ENCODE peak calls at places on chromosomes 6 and 20, in five cellular contexts. One of them, this sample, is unnamed.

GRCh38 chr20:19272976-19273654 is 60.7 kb downstream of the SLC24A3 start:
- DNase-seq in lower lobe of right lung: no peak
- DNase-seq in fibroblast of lung: no peak
- DNase-seq in neuronal stem cell: no peak
- DNase-seq in heart left ventricle: no peak
- DNase-seq in this sample: no peak

GRCh38 chr6:90605749-90606344 is 19.0 kb upstream of the MAP3K7 start:
- DNase-seq in lower lobe of right lung: no peak
- DNase-seq in fibroblast of lung: no peak
- DNase-seq in neuronal stem cell: no peak
- DNase-seq in heart left ventricle: no peak
- DNase-seq in this sample: no peak

GRCh38 chr20:62030834-62031434 is 34.7 kb downstream of the TAF4 start:
- DNase-seq in lower lobe of right lung: no peak
- DNase-seq in fibroblast of lung: no peak
- DNase-seq in neuronal stem cell: no peak
- DNase-seq in heart left ventricle: no peak
- DNase-seq in this sample: peak; percentile 75

GRCh38 chr6:37230104-37230503 is 27.5 kb upstream of the TBC1D22B start:
- DNase-seq in lower lobe of right lung: no peak
- DNase-seq in fibroblast of lung: no peak
- DNase-seq in neuronal stem cell: no peak
- DNase-seq in heart left ventricle: no peak
- DNase-seq in this sample: no peak

GRCh38 chr6:28589234-28589951 is 63.7 kb downstream of the GPX5 start:
- DNase-seq in lower lobe of right lung: no peak
- DNase-seq in fibroblast of lung: peak; percentile 91
- DNase-seq in neuronal stem cell: peak; percentile 67
- DNase-seq in heart left ventricle: no peak
- DNase-seq in this sample: peak; percentile 77

GRCh38 chr6:44115866-44116265 is 11.4 kb downstream of the MRPL14 start:
- DNase-seq in lower lobe of right lung: no peak
- DNase-seq in fibroblast of lung: no peak
- DNase-seq in neuronal stem cell: no peak
- DNase-seq in heart left ventricle: no peak
- DNase-seq in this sample: peak; percentile 84

GRCh38 chr20:56974499-56975250 is 291.8 kb downstream of the BMP7 start:
- DNase-seq in lower lobe of right lung: no peak
- DNase-seq in fibroblast of lung: peak; percentile 45
- DNase-seq in neuronal stem cell: peak; percentile 81
- DNase-seq in heart left ventricle: no peak
- DNase-seq in this sample: peak; percentile 74

GRCh38 chr6:107894821-107895396 is 63.1 kb downstream of the SEC63 start:
- DNase-seq in lower lobe of right lung: no peak
- DNase-seq in fibroblast of lung: peak; percentile 42
- DNase-seq in neuronal stem cell: no peak
- DNase-seq in heart left ventricle: no peak
- DNase-seq in this sample: no peak

GRCh38 chr6:31663961-31664789 is 622 bp downstream of the GPANK1 start:
- DNase-seq in lower lobe of right lung: no peak
- DNase-seq in fibroblast of lung: peak; percentile 75
- DNase-seq in neuronal stem cell: no peak
- DNase-seq in heart left ventricle: no peak
- DNase-seq in this sample: no peak

GRCh38 chr20:59955131-59955796 is 3.0 kb upstream of the CDH26 start:
- DNase-seq in lower lobe of right lung: no peak
- DNase-seq in fibroblast of lung: peak; percentile 14
- DNase-seq in neuronal stem cell: no peak
- DNase-seq in heart left ventricle: no peak
- DNase-seq in this sample: no peak

GRCh38 chr20:62019881-62020492 is 45.7 kb downstream of the TAF4 start:
- DNase-seq in lower lobe of right lung: peak; percentile 30
- DNase-seq in fibroblast of lung: no peak
- DNase-seq in neuronal stem cell: no peak
- DNase-seq in heart left ventricle: peak; percentile 52
- DNase-seq in this sample: peak; percentile 84

GRCh38 chr20:62716198-62716940 is 7.7 kb downstream of the NTSR1 start:
- DNase-seq in lower lobe of right lung: no peak
- DNase-seq in fibroblast of lung: no peak
- DNase-seq in neuronal stem cell: no peak
- DNase-seq in heart left ventricle: no peak
- DNase-seq in this sample: no peak

GRCh38 chr6:27891300-27891913 is 20.8 kb downstream of the OR2B2 start:
- DNase-seq in lower lobe of right lung: no peak
- DNase-seq in fibroblast of lung: no peak
- DNase-seq in neuronal stem cell: peak; percentile 11
- DNase-seq in heart left ventricle: no peak
- DNase-seq in this sample: no peak

GRCh38 chr20:47785900-47786762 is 850 bp upstream of the SULF2 start:
- DNase-seq in lower lobe of right lung: no peak
- DNase-seq in fibroblast of lung: peak; percentile 81
- DNase-seq in neuronal stem cell: peak; percentile 83
- DNase-seq in heart left ventricle: peak; percentile 77
- DNase-seq in this sample: no peak

GRCh38 chr6:127190552-127190951 is 72.1 kb downstream of the RSPO3 start:
- DNase-seq in lower lobe of right lung: no peak
- DNase-seq in fibroblast of lung: peak; percentile 78
- DNase-seq in neuronal stem cell: no peak
- DNase-seq in heart left ventricle: no peak
- DNase-seq in this sample: no peak

GRCh38 chr6:40419377-40419776 is 167.8 kb downstream of the LRFN2 start:
- DNase-seq in lower lobe of right lung: peak; percentile 6
- DNase-seq in fibroblast of lung: no peak
- DNase-seq in neuronal stem cell: no peak
- DNase-seq in heart left ventricle: no peak
- DNase-seq in this sample: peak; percentile 22

GRCh38 chr20:15163632-15164031 is 826.2 kb upstream of the FLRT3 start:
- DNase-seq in lower lobe of right lung: no peak
- DNase-seq in fibroblast of lung: no peak
- DNase-seq in neuronal stem cell: no peak
- DNase-seq in heart left ventricle: no peak
- DNase-seq in this sample: no peak

GRCh38 chr20:50548396-50548795 is 38.2 kb downstream of the PTPN1 start:
- DNase-seq in lower lobe of right lung: peak; percentile 59
- DNase-seq in fibroblast of lung: no peak
- DNase-seq in neuronal stem cell: no peak
- DNase-seq in heart left ventricle: no peak
- DNase-seq in this sample: no peak

GRCh38 chr6:117616971-117617765 is 14.9 kb upstream of the GOPC start:
- DNase-seq in lower lobe of right lung: no peak
- DNase-seq in fibroblast of lung: no peak
- DNase-seq in neuronal stem cell: no peak
- DNase-seq in heart left ventricle: no peak
- DNase-seq in this sample: no peak

GRCh38 chr20:50996901-50997830 is 25.7 kb downstream of the KCNG1 start:
- DNase-seq in lower lobe of right lung: no peak
- DNase-seq in fibroblast of lung: peak; percentile 31
- DNase-seq in neuronal stem cell: no peak
- DNase-seq in heart left ventricle: no peak
- DNase-seq in this sample: no peak

GRCh38 chr6:94341173-94341572 is 921.8 kb upstream of the EPHA7 start:
- DNase-seq in lower lobe of right lung: no peak
- DNase-seq in fibroblast of lung: no peak
- DNase-seq in neuronal stem cell: no peak
- DNase-seq in heart left ventricle: no peak
- DNase-seq in this sample: no peak

GRCh38 chr20:8361008-8361652 is 229.1 kb downstream of the PLCB1 start:
- DNase-seq in lower lobe of right lung: no peak
- DNase-seq in fibroblast of lung: peak; percentile 24
- DNase-seq in neuronal stem cell: no peak
- DNase-seq in heart left ventricle: no peak
- DNase-seq in this sample: no peak

GRCh38 chr6:112160745-112161144 is 73.4 kb downstream of the FAM229B start:
- DNase-seq in lower lobe of right lung: no peak
- DNase-seq in fibroblast of lung: no peak
- DNase-seq in neuronal stem cell: no peak
- DNase-seq in heart left ventricle: no peak
- DNase-seq in this sample: no peak

GRCh38 chr6:109722564-109723254 is 31.6 kb downstream of the FIG4 start:
- DNase-seq in lower lobe of right lung: no peak
- DNase-seq in fibroblast of lung: no peak
- DNase-seq in neuronal stem cell: no peak
- DNase-seq in heart left ventricle: no peak
- DNase-seq in this sample: no peak

GRCh38 chr20:61789329-61789728 is 276.4 kb downstream of the TAF4 start:
- DNase-seq in lower lobe of right lung: peak; percentile 15
- DNase-seq in fibroblast of lung: no peak
- DNase-seq in neuronal stem cell: no peak
- DNase-seq in heart left ventricle: no peak
- DNase-seq in this sample: peak; percentile 98

GRCh38 chr20:12023169-12023795 is 105.6 kb downstream of the BTBD3 start:
- DNase-seq in lower lobe of right lung: no peak
- DNase-seq in fibroblast of lung: no peak
- DNase-seq in neuronal stem cell: no peak
- DNase-seq in heart left ventricle: no peak
- DNase-seq in this sample: no peak

GRCh38 chr20:46963758-46964181 is 69.1 kb downstream of the EYA2 start:
- DNase-seq in lower lobe of right lung: no peak
- DNase-seq in fibroblast of lung: no peak
- DNase-seq in neuronal stem cell: no peak
- DNase-seq in heart left ventricle: no peak
- DNase-seq in this sample: no peak

GRCh38 chr6:36029464-36029863 is 1.9 kb downstream of the MAPK14 start:
- DNase-seq in lower lobe of right lung: no peak
- DNase-seq in fibroblast of lung: peak; percentile 91
- DNase-seq in neuronal stem cell: no peak
- DNase-seq in heart left ventricle: no peak
- DNase-seq in this sample: no peak

GRCh38 chr6:157244780-157245179 is 78.5 kb downstream of the TMEM242 start:
- DNase-seq in lower lobe of right lung: no peak
- DNase-seq in fibroblast of lung: no peak
- DNase-seq in neuronal stem cell: no peak
- DNase-seq in heart left ventricle: no peak
- DNase-seq in this sample: no peak

GRCh38 chr6:146620655-146621054 is 21.9 kb downstream of the ADGB start:
- DNase-seq in lower lobe of right lung: no peak
- DNase-seq in fibroblast of lung: no peak
- DNase-seq in neuronal stem cell: no peak
- DNase-seq in heart left ventricle: no peak
- DNase-seq in this sample: no peak

GRCh38 chr6:50936277-50936681 is 117.6 kb downstream of the TFAP2B start:
- DNase-seq in lower lobe of right lung: no peak
- DNase-seq in fibroblast of lung: no peak
- DNase-seq in neuronal stem cell: no peak
- DNase-seq in heart left ventricle: no peak
- DNase-seq in this sample: no peak

GRCh38 chr6:34745277-34746103 is 11.8 kb upstream of the SNRPC start:
- DNase-seq in lower lobe of right lung: peak; percentile 51
- DNase-seq in fibroblast of lung: no peak
- DNase-seq in neuronal stem cell: no peak
- DNase-seq in heart left ventricle: no peak
- DNase-seq in this sample: no peak

DNA sequence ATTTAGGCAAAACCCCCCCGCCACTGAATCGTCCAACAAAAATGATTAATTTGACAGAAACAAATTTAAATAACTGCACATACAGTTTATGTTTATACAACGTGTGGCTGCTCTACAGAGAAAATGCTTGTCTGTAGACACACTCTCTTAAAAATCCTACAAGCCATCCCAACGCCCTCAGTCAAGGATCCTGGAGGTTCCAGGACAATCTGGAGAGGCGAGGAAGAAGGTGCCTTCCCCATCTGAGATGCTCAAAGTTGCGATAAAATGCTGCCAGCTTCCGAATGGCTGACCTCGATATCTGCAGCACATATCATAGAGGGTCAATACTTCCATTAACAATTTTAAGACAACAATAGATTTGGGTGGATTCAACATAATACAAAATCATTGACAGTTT is 25.3 kb downstream of the ZNF217 start:
- DNase-seq in lower lobe of right lung: no peak
- DNase-seq in fibroblast of lung: no peak
- DNase-seq in neuronal stem cell: no peak
- DNase-seq in heart left ventricle: peak; percentile 2
- DNase-seq in this sample: no peak
- H3K36me3 ChIP-seq in lower lobe of right lung: peaks cover 90% of the 10 kb centered on the region
- H3K36me3 ChIP-seq in fibroblast of lung: peaks cover 16% of the 10 kb centered on the region
- H3K36me3 ChIP-seq in neuronal stem cell: peaks cover 30% of the 10 kb centered on the region
- H3K36me3 ChIP-seq in heart left ventricle: no peaks in the 10 kb centered on the region
- H3K36me3 ChIP-seq in this sample: peaks cover 94% of the 10 kb centered on the region

DNA sequence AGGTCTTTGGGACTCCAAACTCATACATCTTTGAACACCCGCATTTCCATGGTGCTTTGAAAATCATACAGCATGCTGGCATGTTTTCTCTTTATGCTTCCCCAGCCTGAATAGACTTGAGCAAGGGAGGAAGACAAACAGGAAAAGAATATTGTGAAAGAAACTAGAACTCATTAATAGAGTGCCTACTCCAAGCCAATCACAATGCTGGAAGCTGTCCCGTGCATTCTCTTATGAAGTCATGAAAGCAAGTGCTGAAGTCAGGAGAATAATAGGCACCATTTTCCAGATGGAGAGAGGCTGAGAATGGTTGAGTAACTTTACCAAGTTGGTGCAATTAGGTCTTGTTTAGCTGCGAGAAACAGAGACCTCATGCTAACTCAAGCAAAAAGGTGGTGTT is 102.5 kb upstream of the PTPRT start:
- DNase-seq in lower lobe of right lung: no peak
- DNase-seq in fibroblast of lung: no peak
- DNase-seq in neuronal stem cell: no peak
- DNase-seq in heart left ventricle: no peak
- DNase-seq in this sample: no peak
- H3K4me1 ChIP-seq in lower lobe of right lung: no peaks in the 10 kb centered on the region
- H3K4me1 ChIP-seq in fibroblast of lung: no peaks in the 10 kb centered on the region
- H3K4me1 ChIP-seq in neuronal stem cell: no peaks in the 10 kb centered on the region
- H3K4me1 ChIP-seq in heart left ventricle: no peaks in the 10 kb centered on the region
- H3K4me1 ChIP-seq in this sample: no peaks in the 10 kb centered on the region

DNA sequence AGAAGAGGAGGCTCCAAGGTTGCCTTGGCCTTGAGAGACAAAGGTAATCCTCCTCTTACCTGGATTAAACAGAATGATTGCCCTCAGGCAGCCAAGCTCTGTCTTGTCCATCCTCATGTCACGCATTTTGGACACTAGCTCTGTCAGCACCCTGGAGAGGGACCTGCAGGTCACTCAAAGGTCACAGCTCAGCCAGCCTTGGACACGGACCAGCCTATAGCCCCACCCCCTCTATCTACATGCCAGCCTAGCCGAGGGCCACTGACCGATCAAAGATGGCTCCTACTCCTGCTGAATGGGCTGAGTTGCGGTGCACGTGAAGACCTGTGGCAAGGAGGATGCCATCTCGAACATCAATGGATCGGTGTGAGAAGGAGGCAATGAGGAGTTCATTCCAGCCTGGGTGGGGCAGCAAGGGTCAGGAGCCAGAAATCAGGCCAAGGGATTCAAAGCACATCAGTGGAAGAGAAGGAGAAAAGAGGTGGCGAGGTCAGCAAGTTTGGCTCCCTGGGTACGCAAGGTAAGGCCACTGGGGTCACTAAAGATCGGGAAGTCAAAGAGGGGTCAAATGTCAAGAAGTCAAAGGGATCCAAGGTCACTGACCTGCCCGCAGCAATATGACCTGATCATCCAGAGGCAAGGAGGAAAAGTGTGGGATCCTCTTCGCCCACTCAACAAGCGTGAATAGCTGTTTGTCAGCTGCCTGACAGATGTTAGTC is 3.2 kb upstream of the COL11A2 start:
- DNase-seq in lower lobe of right lung: no peak
- DNase-seq in fibroblast of lung: no peak
- DNase-seq in neuronal stem cell: no peak
- DNase-seq in heart left ventricle: no peak
- DNase-seq in this sample: peak; percentile 22
- H3K36me3 ChIP-seq in lower lobe of right lung: peaks cover 37% of the 10 kb centered on the region
- H3K36me3 ChIP-seq in fibroblast of lung: peaks cover 13% of the 10 kb centered on the region
- H3K36me3 ChIP-seq in neuronal stem cell: peaks cover 25% of the 10 kb centered on the region
- H3K36me3 ChIP-seq in heart left ventricle: no peaks in the 10 kb centered on the region
- H3K36me3 ChIP-seq in this sample: peaks cover 35% of the 10 kb centered on the region

GRCh38 chr20:45365444-45365970 is 2.6 kb downstream of the SYS1 start:
- DNase-seq in lower lobe of right lung: no peak
- DNase-seq in fibroblast of lung: no peak
- DNase-seq in neuronal stem cell: no peak
- DNase-seq in heart left ventricle: no peak
- DNase-seq in this sample: peak; percentile 47
- H3K4me1 ChIP-seq in lower lobe of right lung: peaks cover 65% of the 10 kb centered on the region
- H3K4me1 ChIP-seq in fibroblast of lung: peaks cover 2% of the 10 kb centered on the region
- H3K4me1 ChIP-seq in neuronal stem cell: peaks cover 5% of the 10 kb centered on the region
- H3K4me1 ChIP-seq in heart left ventricle: peaks cover 15% of the 10 kb centered on the region
- H3K4me1 ChIP-seq in this sample: peaks cover 14% of the 10 kb centered on the region